ENCODE peak calls at places on chromosomes 11 and 22, in seven cellular contexts. B is MCF 10A, T is right lobe of liver, N is tibial nerve, G is GM12865, E is A549, O is fibroblast of villous mesenchyme. J is an unnamed sample.

GRCh38 chr22:42074153-42074750 is at the start of gene PHETA2:
- DNase-seq in B (no peak), T (peak), N (no peak), G (peak), E (no peak), O (peak), J (peak)

GRCh38 chr11:19987243-19987870 is 172.9 kb downstream of the DBX1 start:
- DNase-seq in B (no peak), T (no peak), N (no peak), G (no peak), E (no peak), O (peak), J (no peak)

GRCh38 chr11:45021001-45021400 is 70.3 kb upstream of the TP53I11 start:
- DNase-seq in B (no peak), T (no peak), N (no peak), G (no peak), E (no peak), O (no peak), J (no peak)

GRCh38 chr11:86775342-86775741 is 25.0 kb upstream of the PRSS23 start:
- DNase-seq in B (no peak), T (no peak), N (no peak), G (no peak), E (no peak), O (no peak), J (no peak)

GRCh38 chr11:69775163-69775755 is at the start of gene FGF4:
- DNase-seq in B (no peak), T (no peak), N (no peak), G (no peak), E (no peak), O (no peak), J (no peak)

GRCh38 chr11:30149998-30150397 is 80.8 kb upstream of the FSHB start:
- DNase-seq in B (no peak), T (no peak), N (no peak), G (no peak), E (no peak), O (no peak), J (no peak)

GRCh38 chr22:29266564-29267461 is 968 bp downstream of the RHBDD3 start:
- DNase-seq in B (peak), T (no peak), N (no peak), G (peak), E (no peak), O (peak), J (no peak)

GRCh38 chr11:116890193-116890592 is 52.8 kb upstream of the APOA1 start:
- DNase-seq in B (no peak), T (no peak), N (no peak), G (peak), E (no peak), O (no peak), J (peak)

GRCh38 chr11:5200582-5200981 is at the start of gene OR51V1:
- DNase-seq in B (no peak), T (no peak), N (no peak), G (no peak), E (no peak), O (no peak), J (no peak)

GRCh38 chr11:106786251-106786650 is 232.0 kb downstream of the GUCY1A2 start:
- DNase-seq in B (no peak), T (no peak), N (no peak), G (no peak), E (no peak), O (peak), J (no peak)

GRCh38 chr11:79092791-79093313 is 348.0 kb downstream of the TENM4 start:
- DNase-seq in B (peak), T (no peak), N (no peak), G (peak), E (peak), O (peak), J (no peak)

GRCh38 chr22:49017769-49018330 is 809.8 kb downstream of the BRD1 start:
- DNase-seq in B (no peak), T (peak), N (peak), G (no peak), E (no peak), O (no peak), J (no peak)

GRCh38 chr22:44485494-44485893 is 12.5 kb downstream of the RTL6 start:
- DNase-seq in B (no peak), T (no peak), N (no peak), G (no peak), E (no peak), O (no peak), J (no peak)

GRCh38 chr11:88327462-88328143 is 9.9 kb downstream of the CTSC start:
- DNase-seq in B (no peak), T (no peak), N (no peak), G (peak), E (no peak), O (no peak), J (no peak)

GRCh38 chr22:30386960-30387848 is at the start of gene RNF215:
- DNase-seq in B (peak), T (peak), N (peak), G (peak), E (peak), O (peak), J (peak)

GRCh38 chr22:41589260-41589600 is 410 bp downstream of the PMM1 start:
- DNase-seq in B (no peak), T (no peak), N (no peak), G (peak), E (no peak), O (peak), J (peak)

GRCh38 chr22:16955678-16956210 is 52.3 kb downstream of the GAB4 start:
- DNase-seq in B (peak), T (no peak), N (no peak), G (peak), E (no peak), O (no peak), J (no peak)

GRCh38 chr11:120284272-120284671 is 40.8 kb upstream of the TLCD5 start:
- DNase-seq in B (no peak), T (no peak), N (no peak), G (no peak), E (no peak), O (no peak), J (no peak)

GRCh38 chr22:17319541-17319940 is 49.7 kb upstream of the CECR2 start:
- DNase-seq in B (no peak), T (no peak), N (no peak), G (no peak), E (no peak), O (no peak), J (no peak)

GRCh38 chr22:25051073-25051472 is 98.6 kb downstream of the KIAA1671 start:
- DNase-seq in B (no peak), T (no peak), N (no peak), G (peak), E (peak), O (no peak), J (no peak)

GRCh38 chr11:119828819-119829218 is 99.8 kb upstream of the NECTIN1 start:
- DNase-seq in B (no peak), T (no peak), N (no peak), G (peak), E (no peak), O (no peak), J (no peak)

GRCh38 chr11:45658292-45658991 is 7.0 kb downstream of the CHST1 start:
- DNase-seq in B (peak), T (peak), N (no peak), G (no peak), E (no peak), O (peak), J (peak)

GRCh38 chr11:74701351-74701750 is 29.9 kb downstream of the CHRDL2 start:
- DNase-seq in B (peak), T (no peak), N (no peak), G (peak), E (peak), O (no peak), J (no peak)

GRCh38 chr11:15557831-15558230 is 443.1 kb downstream of the INSC start:
- DNase-seq in B (no peak), T (no peak), N (no peak), G (no peak), E (no peak), O (no peak), J (no peak)

GRCh38 chr22:36913431-36914382 is at the start of gene CSF2RB:
- DNase-seq in B (no peak), T (peak), N (no peak), G (peak), E (no peak), O (no peak), J (peak)

GRCh38 chr22:25898707-25899365 is 156.8 kb downstream of the MYO18B start:
- DNase-seq in B (no peak), T (no peak), N (no peak), G (peak), E (peak), O (no peak), J (no peak)

GRCh38 chr11:117146521-117146920 is 2.4 kb downstream of the PAFAH1B2 start:
- DNase-seq in B (peak), T (no peak), N (no peak), G (no peak), E (no peak), O (peak), J (no peak)

GRCh38 chr11:108551653-108552462 is 41.7 kb downstream of the EXPH5 start:
- DNase-seq in B (no peak), T (no peak), N (no peak), G (no peak), E (no peak), O (peak), J (no peak)

GRCh38 chr22:20636075-20636812 is 128.8 kb downstream of the MED15 start:
- DNase-seq in B (no peak), T (no peak), N (no peak), G (no peak), E (no peak), O (no peak), J (no peak)

GRCh38 chr22:48488611-48489456 is 1338.8 kb downstream of the BRD1 start:
- DNase-seq in B (no peak), T (peak), N (no peak), G (no peak), E (no peak), O (no peak), J (no peak)

GRCh38 chr11:44176541-44177213 is 81.2 kb downstream of the EXT2 start:
- DNase-seq in B (no peak), T (no peak), N (no peak), G (no peak), E (no peak), O (no peak), J (no peak)

DNA sequence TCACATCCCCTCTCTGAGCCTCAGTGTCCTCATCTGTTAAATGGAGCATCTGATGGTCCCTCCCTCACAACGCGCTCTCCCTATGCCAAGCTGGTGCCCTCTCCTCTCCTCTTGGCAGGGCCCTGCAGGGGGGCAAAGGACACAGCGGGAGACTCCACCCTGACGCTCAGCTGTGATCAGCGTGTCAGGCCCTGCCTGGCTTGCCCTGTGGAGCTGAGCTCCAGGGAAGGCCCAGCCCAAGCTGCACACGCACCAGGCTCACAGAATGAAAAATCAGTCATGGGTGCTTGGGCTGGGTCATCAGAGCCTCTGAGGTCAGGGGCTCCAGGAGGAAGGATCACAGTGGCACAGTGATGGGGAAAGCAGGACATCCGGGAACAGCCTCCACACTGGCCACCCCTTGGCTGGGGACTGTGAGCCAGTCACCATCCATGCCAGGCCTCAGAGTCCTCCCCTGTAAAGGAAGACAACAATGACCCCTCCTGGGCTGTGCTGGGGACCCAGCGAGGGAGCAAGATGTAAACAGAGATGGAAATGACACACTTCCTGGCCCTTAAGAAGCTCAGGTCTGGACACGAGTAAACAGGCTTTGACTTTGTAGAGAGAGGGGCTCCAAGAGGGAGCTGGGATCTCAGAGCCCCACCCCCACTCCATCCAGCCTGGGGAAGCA is 36.6 kb downstream of the RPL3 start:
- DNase-seq in B (no peak), T (no peak), N (no peak), G (no peak), E (no peak), O (no peak), J (no peak)
- TF ChIP-seq CTCF in B (no peak), T (no peak), N (no peak), G (no peak), E (no peak), O (no peak), J (peak)

DNA sequence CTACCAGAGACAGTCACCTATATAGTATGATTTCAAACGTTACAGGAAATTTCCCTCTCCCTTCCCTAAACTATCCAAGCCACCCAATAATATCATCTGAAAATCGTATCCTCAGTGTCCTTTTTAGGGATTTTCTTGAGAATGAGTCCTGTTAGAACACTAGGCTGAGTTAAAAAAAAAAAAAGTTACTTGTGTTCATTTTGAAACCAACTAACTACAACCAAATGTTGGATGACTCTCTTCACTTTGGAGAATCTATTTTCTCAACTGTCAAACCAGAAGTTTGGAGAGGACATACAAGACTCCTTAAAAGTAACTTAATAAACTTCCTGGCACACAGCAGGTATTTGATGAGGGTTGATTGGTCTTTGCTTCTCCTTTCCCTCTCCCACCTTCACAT is 183.2 kb upstream of the SESN3 start:
- DNase-seq in B (no peak), T (no peak), N (no peak), G (no peak), E (no peak), O (no peak), J (no peak)
- TF ChIP-seq CTCF in B (no peak), T (no peak), N (no peak), G (no peak), E (no peak), O (no peak), J (no peak)

DNA sequence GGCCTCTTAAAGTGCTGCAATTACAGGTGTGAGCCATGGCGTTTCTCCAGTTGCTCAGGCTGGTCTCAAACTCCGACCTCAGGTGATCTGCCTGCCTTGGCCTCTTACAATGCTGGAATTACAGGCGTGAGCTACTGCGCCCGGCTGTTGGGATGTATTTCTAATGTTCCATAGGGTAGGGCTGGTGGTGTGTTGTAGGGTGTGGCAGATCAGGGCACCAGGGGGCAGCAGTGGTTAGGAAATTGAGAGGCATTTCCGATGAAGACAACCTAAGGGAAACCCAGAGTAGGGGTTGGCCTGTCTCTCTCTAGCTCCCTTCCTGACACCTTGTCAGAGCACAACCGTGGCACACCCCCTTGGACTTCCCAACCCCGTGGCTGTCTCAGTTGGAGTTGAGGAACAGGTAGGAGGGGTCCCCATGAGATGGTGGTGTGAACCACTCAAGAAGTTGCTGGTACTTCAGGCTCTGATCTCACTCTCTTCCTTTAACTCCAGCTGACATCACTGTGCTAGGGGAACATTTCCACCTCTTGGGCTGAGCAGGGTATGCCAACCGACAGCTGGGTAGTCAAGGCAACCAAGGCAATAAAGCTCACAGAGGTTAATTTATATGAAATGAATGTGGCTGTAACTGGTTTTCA is 32.9 kb downstream of the YWHAH start:
- DNase-seq in B (peak), T (peak), N (peak), G (peak), E (peak), O (peak), J (peak)
- TF ChIP-seq CTCF in B (peak), T (peak), N (peak), G (peak), E (peak), O (peak), J (peak)

GRCh38 chr11:64854534-64855502 is 10.4 kb upstream of the CDC42BPG start:
- DNase-seq in B (peak), T (no peak), N (peak), G (no peak), E (peak), O (peak), J (no peak)
- TF ChIP-seq CTCF in B (no peak), T (no peak), N (no peak), G (no peak), E (no peak), O (no peak), J (no peak)

GRCh38 chr11:1082346-1082727 is 7.7 kb downstream of the MUC2 start:
- DNase-seq in B (no peak), T (peak), N (no peak), G (no peak), E (no peak), O (no peak), J (no peak)
- TF ChIP-seq CTCF in B (no peak), T (no peak), N (no peak), G (no peak), E (no peak), O (no peak), J (no peak)

GRCh38 chr11:115466122-115466521 is 38.1 kb downstream of the CADM1 start:
- DNase-seq in B (no peak), T (no peak), N (no peak), G (no peak), E (no peak), O (no peak), J (no peak)

GRCh38 chr11:115462004-115462541 is 42.1 kb downstream of the CADM1 start:
- DNase-seq in B (no peak), T (no peak), N (no peak), G (no peak), E (no peak), O (no peak), J (no peak)

GRCh38 chr11:115462757-115463156 is 41.5 kb downstream of the CADM1 start:
- DNase-seq in B (no peak), T (no peak), N (no peak), G (no peak), E (no peak), O (no peak), J (no peak)

GRCh38 chr11:115464269-115464668 is 39.9 kb downstream of the CADM1 start:
- DNase-seq in B (no peak), T (no peak), N (no peak), G (no peak), E (no peak), O (no peak), J (no peak)

GRCh38 chr11:115463606-115464005 is 40.6 kb downstream of the CADM1 start:
- DNase-seq in B (no peak), T (no peak), N (no peak), G (no peak), E (no peak), O (no peak), J (no peak)
- TF ChIP-seq CTCF in B (no peak), T (no peak), N (no peak), G (no peak), E (no peak), O (no peak), J (no peak)

J was measured in GM10248.